ENCODE peak calls at places on chromosome 5, in ten cellular contexts. E is right lobe of liver, M is body of pancreas, I is uterus, W is HCT116, U is prostate gland, C is ovary, Q is sigmoid colon, Y is transverse colon, V is tibial nerve. B is an unnamed sample.

GRCh38 chr5:56686337-56687198 is 128.8 kb upstream of the MAP3K1 start:
- DNase-seq in E (no peak), Y (peak; percentile 14), I (no peak), U (no peak), W (no peak), C (no peak), V (no peak), Q (no peak), M (no peak), B (peak; percentile 39)

GRCh38 chr5:126124706-126125345 is 298.4 kb upstream of the GRAMD2B start:
- DNase-seq in C (no peak), V (no peak), U (no peak), E (no peak), I (no peak), Q (no peak), W (peak; percentile 7), M (no peak), Y (no peak), B (no peak)

GRCh38 chr5:5308319-5308718 is 114.2 kb upstream of the ICE1 start:
- DNase-seq in Y (no peak), V (no peak), C (no peak), U (no peak), Q (no peak), M (no peak), E (no peak), I (no peak), W (no peak), B (no peak)

GRCh38 chr5:132147663-132148062 is 74.1 kb downstream of the CSF2 start:
- DNase-seq in C (no peak), Q (no peak), I (no peak), M (no peak), W (no peak), V (no peak), Y (no peak), U (no peak), E (no peak), B (no peak)

GRCh38 chr5:107090471-107090870 is 580.3 kb downstream of the EFNA5 start:
- DNase-seq in C (no peak), Y (no peak), E (no peak), M (no peak), Q (no peak), U (no peak), I (no peak), W (no peak), V (no peak), B (no peak)

GRCh38 chr5:31066655-31067328 is 126.7 kb upstream of the CDH6 start:
- DNase-seq in W (no peak), U (no peak), V (no peak), Y (no peak), M (no peak), C (no peak), Q (no peak), I (no peak), E (no peak), B (no peak)

GRCh38 chr5:80609692-80610091 is 39.6 kb upstream of the ANKRD34B start:
- DNase-seq in W (no peak), Q (no peak), E (no peak), U (no peak), C (no peak), M (no peak), V (no peak), Y (no peak), I (no peak), B (no peak)

GRCh38 chr5:23473915-23474679 is 33.3 kb upstream of the PRDM9 start:
- DNase-seq in C (no peak), M (no peak), I (no peak), Q (no peak), U (no peak), W (no peak), V (no peak), E (no peak), Y (no peak), B (no peak)

GRCh38 chr5:44809956-44810276 is 1.2 kb downstream of the MRPS30 start:
- DNase-seq in U (no peak), E (no peak), C (no peak), Q (no peak), M (no peak), V (no peak), I (no peak), W (no peak), Y (no peak), B (no peak)

GRCh38 chr5:44807269-44807668 is 1.5 kb upstream of the MRPS30 start:
- DNase-seq in C (no peak), V (no peak), Y (no peak), I (no peak), M (no peak), U (no peak), W (no peak), E (no peak), Q (no peak), B (no peak)

GRCh38 chr5:44809215-44809955 is 638 bp downstream of the MRPS30 start:
- DNase-seq in U (peak; percentile 11), I (peak; percentile 16), Y (peak; percentile 54), E (peak; percentile 66), Q (peak; percentile 65), W (peak; percentile 24), M (peak; percentile 35), C (peak; percentile 52), V (peak; percentile 15), B (peak; percentile 65)

DNA sequence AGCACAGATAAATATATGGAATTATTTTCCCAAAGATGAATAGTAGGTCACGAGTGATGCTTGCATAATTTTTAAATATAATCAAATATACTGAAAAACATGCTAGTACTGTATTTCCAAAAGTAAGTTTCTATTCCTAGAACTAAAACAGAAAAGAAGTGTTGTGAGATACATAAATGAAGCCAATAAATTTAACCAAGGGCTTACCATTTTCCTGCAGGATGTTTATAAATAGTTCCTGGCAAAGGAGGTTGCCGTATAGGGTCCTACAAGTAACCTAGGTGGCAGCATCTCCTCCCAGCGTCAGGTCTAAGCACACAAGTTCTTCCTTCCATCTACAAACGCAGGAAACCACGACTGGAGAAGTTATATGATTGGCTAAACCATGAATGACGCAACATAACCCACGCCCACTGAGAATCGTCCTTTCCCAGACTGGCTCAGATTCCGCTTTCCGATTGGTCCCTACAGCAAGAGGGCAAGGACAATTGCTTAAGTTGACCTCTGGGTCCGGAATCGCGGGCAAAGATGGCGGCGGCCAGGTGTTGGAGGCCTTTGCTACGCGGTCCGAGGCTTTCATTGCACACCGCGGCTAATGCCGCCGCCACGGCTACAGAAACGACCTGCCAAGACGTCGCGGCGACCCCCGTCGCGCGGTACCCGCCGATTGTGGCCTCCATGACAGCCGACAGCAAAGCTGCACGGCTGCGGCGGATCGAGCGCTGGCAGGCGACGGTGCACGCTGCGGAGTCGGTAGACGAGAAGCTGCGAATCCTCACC is at the start of gene MRPS30:
- DNase-seq in V (peak; percentile 82), W (peak; percentile 99), M (peak; percentile 93), Y (peak; percentile 94), Q (peak; percentile 97), C (peak; percentile 87), U (peak; percentile 97), E (peak; percentile 96), I (peak; percentile 95), B (peak; percentile 94)
- TF ChIP-seq POLR2A in V (peak; percentile 65), W (peak; percentile 50), M (peak; percentile 80), Y (peak; percentile 65), Q (peak; percentile 19), C (peak; percentile 45), U (peak; percentile 70), E (peak; percentile 77), I (peak; percentile 55), B (no peak)

GRCh38 chr5:137737349-137738256 is 1.7 kb upstream of the KLHL3 start:
- DNase-seq in M (no peak), E (peak; percentile 50), C (no peak), U (no peak), Y (peak; percentile 47), I (peak; percentile 42), W (no peak), Q (no peak), V (no peak), B (no peak)

GRCh38 chr5:137733922-137734695 is 1.8 kb downstream of the KLHL3 start:
- DNase-seq in Y (no peak), W (no peak), M (no peak), C (no peak), U (no peak), Q (no peak), V (no peak), E (peak; percentile 76), I (no peak), B (no peak)

GRCh38 chr5:137734962-137735530 is 843 bp downstream of the KLHL3 start:
- DNase-seq in M (peak; percentile 38), Q (peak; percentile 68), E (peak; percentile 51), W (no peak), I (peak; percentile 27), V (no peak), C (peak; percentile 35), Y (peak; percentile 34), U (peak; percentile 39), B (peak; percentile 69)

GRCh38 chr5:137733011-137733410 is 2.9 kb downstream of the KLHL3 start:
- DNase-seq in U (no peak), V (no peak), W (no peak), E (no peak), I (no peak), Y (no peak), Q (no peak), M (no peak), C (no peak), B (peak; percentile 8)

DNA sequence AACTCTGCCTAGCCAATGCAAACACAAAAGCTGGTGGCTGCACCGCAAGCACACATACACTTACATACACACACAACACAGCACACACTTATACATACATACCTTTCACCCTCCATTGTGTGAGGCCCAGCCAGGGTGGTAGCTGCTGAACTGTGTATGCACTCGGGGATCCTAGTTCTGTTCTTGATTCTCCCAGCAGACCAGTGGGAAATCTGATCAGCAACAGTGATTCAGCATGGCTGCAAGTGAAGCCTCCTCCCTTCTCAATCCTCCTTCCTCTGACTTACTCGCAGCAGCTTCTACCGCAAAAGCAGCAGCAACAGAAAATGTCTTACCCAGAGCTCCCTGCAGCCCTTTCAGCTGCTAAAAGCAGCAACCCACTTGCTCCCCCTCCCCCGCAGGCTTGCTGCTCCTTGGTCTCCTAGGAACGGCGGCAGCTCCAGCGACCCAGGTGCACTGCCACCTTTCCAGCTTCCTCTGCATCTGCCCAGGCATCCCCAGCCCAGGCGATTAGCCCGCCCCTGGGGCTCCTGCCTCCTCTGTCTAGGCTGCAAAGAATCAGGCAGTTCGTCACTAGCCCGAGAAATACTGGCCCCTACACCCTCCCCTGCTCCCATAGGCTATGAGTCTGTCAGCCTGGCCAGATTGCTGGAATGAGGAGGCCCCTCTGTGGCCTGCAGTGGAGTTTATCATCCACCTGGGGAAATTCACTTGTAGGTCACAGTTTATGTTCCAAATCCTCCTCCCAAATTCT is at the start of gene KLHL3:
- DNase-seq in M (peak; percentile 62), W (no peak), C (peak; percentile 41), E (peak; percentile 65), V (no peak), Y (peak; percentile 41), I (peak; percentile 22), Q (no peak), U (no peak), B (peak; percentile 80)
- TF ChIP-seq CTCF in M (no peak), W (no peak), C (no peak), E (no peak), V (peak; percentile 6), Y (no peak), I (no peak), Q (no peak), U (peak; percentile 9), B (peak; percentile 60)

GRCh38 chr5:16539169-16539666 is 73.6 kb upstream of the ZNF622 start:
- DNase-seq in M (peak; percentile 74), I (peak; percentile 62), W (no peak), U (no peak), Y (peak; percentile 75), C (no peak), E (peak; percentile 92), V (peak; percentile 71), Q (peak; percentile 89), B (peak; percentile 74)
- TF ChIP-seq POLR2A in M (no peak), I (no peak), W (no peak), U (no peak), Y (peak; percentile 59), C (no peak), E (peak; percentile 83), V (no peak), Q (no peak), B (no peak)

GRCh38 chr5:150376799-150377771 is 19.6 kb downstream of the TCOF1 start:
- DNase-seq in E (no peak), Q (no peak), M (no peak), U (no peak), C (no peak), W (no peak), Y (no peak), V (no peak), I (no peak), B (no peak)

GRCh38 chr5:150377964-150378694 is 20.6 kb downstream of the TCOF1 start:
- DNase-seq in E (no peak), M (no peak), U (no peak), C (no peak), Q (no peak), V (no peak), Y (no peak), W (no peak), I (peak; percentile 43), B (no peak)

GRCh38 chr5:150372626-150373025 is 15.1 kb downstream of the TCOF1 start:
- DNase-seq in Y (no peak), M (no peak), U (no peak), E (no peak), W (no peak), I (no peak), Q (no peak), V (no peak), C (no peak), B (no peak)

DNA sequence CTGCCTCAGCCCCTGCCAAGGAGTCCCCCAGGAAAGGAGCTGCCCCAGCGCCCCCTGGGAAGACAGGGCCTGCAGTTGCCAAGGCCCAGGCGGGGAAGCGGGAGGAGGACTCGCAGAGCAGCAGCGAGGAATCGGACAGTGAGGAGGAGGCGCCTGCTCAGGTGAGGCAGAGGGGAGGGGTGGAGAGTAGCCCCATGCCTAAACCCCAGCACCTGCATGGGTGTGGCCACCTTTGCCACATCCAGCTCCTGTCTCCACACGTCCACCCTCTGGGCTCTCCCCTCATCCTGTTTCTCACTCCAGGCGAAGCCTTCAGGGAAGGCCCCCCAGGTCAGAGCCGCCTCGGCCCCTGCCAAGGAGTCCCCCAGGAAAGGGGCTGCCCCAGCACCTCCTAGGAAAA is 17.2 kb downstream of the TCOF1 start:
- DNase-seq in C (no peak), Q (no peak), I (no peak), W (no peak), M (no peak), Y (no peak), E (no peak), U (no peak), V (no peak), B (no peak)
- TF ChIP-seq CTCF in C (no peak), Q (no peak), I (no peak), W (no peak), M (no peak), Y (no peak), E (no peak), U (no peak), V (no peak), B (no peak)

B was measured in thyroid gland.